ENCODE peak calls at places on chromosome 22, in nine cellular contexts. O, W, M, K, F, T, S, U and X are unnamed samples.

GRCh38 chr22:49769691-49770315 is 57.9 kb downstream of the BRD1 start:
- DNase-seq in T (peak), K (no peak), F (no peak), M (no peak), U (peak), W (no peak), O (no peak), S (no peak), X (no peak)

GRCh38 chr22:18974477-18975180 is 38.5 kb upstream of the PRODH start:
- DNase-seq in F (no peak), M (no peak), S (no peak), W (no peak), O (no peak), T (peak), K (no peak), U (no peak), X (no peak)

GRCh38 chr22:49774499-49775151 is 53.0 kb downstream of the BRD1 start:
- DNase-seq in W (no peak), O (no peak), T (peak), K (no peak), U (no peak), F (no peak), S (no peak), M (no peak), X (no peak)

GRCh38 chr22:39839917-39840510 is 53.5 kb downstream of the ENTHD1 start:
- DNase-seq in K (peak), S (no peak), T (no peak), M (no peak), W (no peak), O (no peak), F (no peak), U (no peak), X (no peak)

GRCh38 chr22:50702261-50702671 is 29.6 kb downstream of the SHANK3 start:
- DNase-seq in U (no peak), S (no peak), W (no peak), M (no peak), K (no peak), T (peak), F (no peak), O (no peak), X (no peak)

GRCh38 chr22:24951942-24952836 is at the start of gene KIAA1671:
- DNase-seq in W (peak), M (peak), T (peak), K (peak), S (peak), O (peak), F (peak), U (peak), X (peak)

GRCh38 chr22:50697667-50698506 is 25.3 kb downstream of the SHANK3 start:
- DNase-seq in T (peak), U (peak), S (no peak), M (no peak), W (no peak), K (no peak), O (no peak), F (no peak), X (no peak)

GRCh38 chr22:32207971-32208480 is 3.2 kb upstream of the RFPL2 start:
- DNase-seq in U (no peak), M (no peak), W (no peak), O (no peak), K (no peak), T (no peak), F (no peak), S (no peak), X (no peak)

GRCh38 chr22:26443901-26444300 is 14.8 kb downstream of the ASPHD2 start:
- DNase-seq in K (no peak), U (no peak), O (no peak), T (no peak), F (peak), S (no peak), M (no peak), W (no peak), X (no peak)

GRCh38 chr22:35752172-35752832 is 34.6 kb downstream of the APOL5 start:
- DNase-seq in K (no peak), F (no peak), S (peak), W (peak), M (no peak), O (no peak), T (no peak), U (no peak), X (no peak)

GRCh38 chr22:28609921-28610320 is 69.7 kb downstream of the TTC28 start:
- DNase-seq in U (no peak), K (no peak), W (no peak), T (no peak), S (no peak), O (no peak), M (no peak), F (no peak), X (no peak)

GRCh38 chr22:42800731-42801536 is 56.1 kb downstream of the ARFGAP3 start:
- DNase-seq in F (peak), M (no peak), S (no peak), T (no peak), K (no peak), O (no peak), W (no peak), U (no peak), X (no peak)

GRCh38 chr22:33271390-33272161 is 213.4 kb upstream of the SYN3 start:
- DNase-seq in F (peak), S (no peak), W (peak), K (no peak), U (peak), O (peak), T (peak), M (peak), X (no peak)

GRCh38 chr22:22375586-22376351 is 131.2 kb downstream of the VPREB1 start:
- DNase-seq in F (no peak), K (no peak), W (no peak), S (no peak), O (no peak), T (no peak), U (no peak), M (no peak), X (no peak)

GRCh38 chr22:40345801-40346177 is 511 bp upstream of the ADSL start:
- DNase-seq in M (no peak), O (no peak), U (no peak), K (peak), T (peak), S (no peak), F (peak), W (peak), X (peak)

GRCh38 chr22:49670610-49671330 is 156.9 kb downstream of the BRD1 start:
- DNase-seq in U (no peak), K (peak), M (no peak), S (no peak), W (peak), F (no peak), O (no peak), T (no peak), X (no peak)

GRCh38 chr22:23387827-23388491 is 192.1 kb downstream of the IGLL1 start:
- DNase-seq in O (no peak), M (no peak), W (no peak), S (no peak), F (no peak), T (peak), K (no peak), U (no peak), X (no peak)

GRCh38 chr22:29109853-29110252 is 37.0 kb downstream of the KREMEN1 start:
- DNase-seq in S (no peak), K (no peak), T (no peak), W (no peak), U (no peak), F (no peak), M (peak), O (peak), X (no peak)

GRCh38 chr22:36577019-36577418 is 48.1 kb upstream of the EIF3D start:
- DNase-seq in M (peak), O (peak), W (no peak), F (no peak), U (no peak), S (no peak), T (no peak), K (no peak), X (peak)

GRCh38 chr22:27475548-27475897 is 326.0 kb downstream of the MN1 start:
- DNase-seq in K (no peak), M (no peak), T (no peak), W (no peak), F (no peak), S (no peak), U (no peak), O (no peak), X (no peak)

GRCh38 chr22:27474711-27475547 is 326.6 kb downstream of the MN1 start:
- DNase-seq in U (no peak), F (no peak), M (peak), S (peak), T (no peak), K (no peak), W (no peak), O (peak), X (peak)

GRCh38 chr22:27477171-27477570 is 324.4 kb downstream of the MN1 start:
- DNase-seq in S (no peak), O (no peak), W (no peak), T (no peak), K (no peak), U (no peak), M (no peak), F (no peak), X (no peak)

GRCh38 chr22:27476729-27477128 is 324.8 kb downstream of the MN1 start:
- DNase-seq in W (no peak), K (no peak), O (peak), U (no peak), S (no peak), M (peak), F (no peak), T (no peak), X (peak)

GRCh38 chr22:27476318-27476717 is 325.2 kb downstream of the MN1 start:
- DNase-seq in W (no peak), U (no peak), K (no peak), M (no peak), S (no peak), T (no peak), F (no peak), O (no peak), X (no peak)
- H3K27ac ChIP-seq in W (peak), U (no peak), K (no peak), M (peak), S (no peak), T (no peak), F (no peak), O (no peak), X (peak)

GRCh38 chr22:47013861-47014635 is 251.6 kb downstream of the TBC1D22A start:
- DNase-seq in S (no peak), O (no peak), W (no peak), K (no peak), M (no peak), U (no peak), T (no peak), F (no peak), X (no peak)

GRCh38 chr22:47011131-47011854 is 248.8 kb downstream of the TBC1D22A start:
- DNase-seq in T (no peak), F (no peak), U (no peak), O (no peak), S (no peak), M (no peak), W (no peak), K (no peak), X (no peak)

GRCh38 chr22:47014636-47014930 is 252.1 kb downstream of the TBC1D22A start:
- DNase-seq in M (no peak), F (no peak), K (no peak), S (no peak), W (no peak), O (no peak), T (no peak), U (no peak), X (no peak)

GRCh38 chr22:47014946-47015345 is 252.5 kb downstream of the TBC1D22A start:
- DNase-seq in F (no peak), M (no peak), W (no peak), S (no peak), K (no peak), U (no peak), O (no peak), T (no peak), X (no peak)

GRCh38 chr22:47012589-47013365 is 250.3 kb downstream of the TBC1D22A start:
- DNase-seq in K (no peak), O (peak), M (peak), U (no peak), F (no peak), S (peak), T (no peak), W (no peak), X (no peak)
- TF ChIP-seq CTCF in K (no peak), O (peak), M (peak), U (peak), F (no peak), S (peak), T (no peak), W (peak), X (no peak)

GRCh38 chr22:45512363-45512762 is 9.7 kb downstream of the FBLN1 start:
- DNase-seq in S (no peak), T (no peak), U (no peak), F (no peak), O (no peak), K (no peak), M (no peak), W (no peak), X (no peak)
- H3K27ac ChIP-seq in S (no peak), T (peak), U (peak), F (no peak), O (peak), K (no peak), M (peak), W (no peak), X (peak)

DNA sequence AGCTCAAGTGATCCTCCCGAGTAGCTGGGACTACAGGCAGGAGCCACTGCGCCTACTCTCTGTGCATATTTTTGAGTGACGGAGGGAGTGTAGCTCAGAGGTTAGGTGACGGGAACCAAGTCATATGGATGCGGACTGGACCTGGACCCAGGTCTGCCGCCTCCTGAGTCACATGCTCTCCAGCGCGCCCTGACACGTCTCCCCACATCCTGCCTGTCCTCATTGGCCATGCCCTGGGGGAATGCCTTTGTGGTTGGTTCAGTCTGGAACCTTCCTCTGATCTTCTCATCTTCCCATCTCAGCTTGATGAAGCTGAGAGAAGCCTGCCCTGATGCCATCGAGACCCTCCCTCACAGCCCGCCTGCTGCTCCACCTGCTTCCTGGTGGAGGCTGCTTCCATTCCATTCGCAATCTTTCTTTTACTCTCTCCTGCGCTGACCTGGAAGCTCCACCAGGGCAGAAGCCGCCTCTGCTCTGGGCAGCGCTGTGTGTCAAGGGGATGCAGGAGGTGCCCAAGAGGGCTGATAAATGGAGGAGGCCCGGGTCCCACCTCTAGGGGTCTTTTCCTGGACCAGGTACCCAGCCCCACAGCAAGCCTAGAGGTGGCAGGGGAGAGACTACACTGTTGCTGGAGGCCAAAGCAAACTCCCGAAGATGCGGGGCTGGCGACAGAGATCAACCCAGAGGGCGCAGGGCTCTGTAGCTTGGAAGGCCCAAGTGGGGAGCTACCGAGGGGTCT is 13.9 kb upstream of the BAIAP2L2 start:
- DNase-seq in T (no peak), S (peak), K (no peak), M (no peak), F (no peak), W (peak), O (no peak), U (no peak), X (peak)
- TF ChIP-seq CTCF in T (no peak), S (peak), K (no peak), M (no peak), F (no peak), W (peak), O (no peak), U (no peak), X (no peak)

GRCh38 chr22:30127749-30128166 is 47.5 kb downstream of the HORMAD2 start:
- DNase-seq in U (no peak), W (no peak), K (no peak), M (peak), O (peak), T (no peak), S (no peak), F (no peak), X (no peak)
- H3K27ac ChIP-seq in U (no peak), W (no peak), K (no peak), M (no peak), O (no peak), T (no peak), S (no peak), F (no peak), X (no peak)

DNA sequence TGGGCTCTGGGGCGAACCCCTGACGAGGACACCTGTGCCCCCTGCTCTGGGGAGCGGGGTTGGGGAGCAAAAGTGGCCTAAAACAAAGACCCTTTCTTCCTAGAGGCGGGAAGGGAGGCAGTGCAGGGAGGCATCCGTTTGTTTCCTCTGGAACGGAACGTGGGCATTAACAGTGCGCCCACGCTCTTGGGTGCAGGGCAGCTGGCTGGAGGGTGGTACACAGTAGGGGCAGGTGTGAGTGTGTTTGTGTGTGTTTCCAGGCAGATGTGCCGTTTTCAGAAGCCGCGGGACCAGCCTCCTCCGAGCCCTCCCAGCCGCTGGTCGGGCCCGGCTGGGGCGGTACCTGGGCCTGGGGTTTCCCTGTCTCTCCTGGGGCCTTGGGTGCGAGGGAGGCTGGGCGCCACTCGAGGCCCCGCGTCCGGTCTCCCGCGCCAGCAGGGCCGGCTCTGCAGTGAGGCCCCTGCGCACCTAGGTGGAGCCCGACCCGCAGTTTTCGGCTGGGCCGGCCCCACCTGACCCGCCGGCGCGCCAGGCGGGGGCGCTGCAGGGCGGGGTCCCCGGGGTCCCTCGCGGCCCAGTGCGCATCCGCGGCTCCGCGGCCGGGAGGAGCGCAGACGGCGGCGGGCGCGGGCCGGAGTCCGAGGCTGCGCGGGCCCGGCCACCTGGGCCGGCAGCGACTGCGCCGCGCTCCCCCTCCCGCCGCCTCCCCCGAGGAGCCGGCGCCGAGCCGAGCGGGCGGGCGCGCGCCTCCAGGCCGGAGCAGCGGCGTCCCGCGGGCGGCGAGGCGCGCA is 1252.7 kb downstream of the BRD1 start:
- DNase-seq in O (peak), M (no peak), T (peak), S (peak), F (no peak), K (no peak), W (peak), U (no peak), X (no peak)
- TF ChIP-seq CTCF in O (peak), M (peak), T (no peak), S (no peak), F (no peak), K (no peak), W (peak), U (peak), X (no peak)

GRCh38 chr22:19986410-19987341 is 29.9 kb downstream of the ARVCF start:
- DNase-seq in U (peak), K (peak), T (peak), M (peak), F (peak), W (peak), S (peak), O (peak), X (peak)
- H3K27ac ChIP-seq in U (peak), K (no peak), T (peak), M (peak), F (no peak), W (peak), S (no peak), O (peak), X (peak)